ENCODE peak calls at places on chromosomes 4 and X, in six cellular contexts. One of them, this sample, is unnamed.

GRCh38 chrX:107449490-107450175 is at the start of gene FRMPD3:
- DNase-seq in GM23338: peak; percentile 40
- DNase-seq in H1: no peak
- DNase-seq in HepG2: no peak
- DNase-seq in K562: no peak
- DNase-seq in GM12878: no peak
- DNase-seq in this sample: no peak

GRCh38 chr4:72629540-72629939 is 60.5 kb upstream of the ADAMTS3 start:
- DNase-seq in GM23338: no peak
- DNase-seq in H1: no peak
- DNase-seq in HepG2: no peak
- DNase-seq in K562: no peak
- DNase-seq in GM12878: no peak
- DNase-seq in this sample: no peak

GRCh38 chr4:133320576-133321170 is 171.6 kb downstream of the PCDH10 start:
- DNase-seq in GM23338: peak; percentile 60
- DNase-seq in H1: no peak
- DNase-seq in HepG2: peak; percentile 26
- DNase-seq in K562: peak; percentile 12
- DNase-seq in GM12878: no peak
- DNase-seq in this sample: no peak

GRCh38 chr4:184645904-184646610 is 3.2 kb downstream of the CASP3 start:
- DNase-seq in GM23338: no peak
- DNase-seq in H1: no peak
- DNase-seq in HepG2: no peak
- DNase-seq in K562: no peak
- DNase-seq in GM12878: no peak
- DNase-seq in this sample: no peak

GRCh38 chr4:36316544-36317082 is 35.2 kb downstream of the DTHD1 start:
- DNase-seq in GM23338: no peak
- DNase-seq in H1: no peak
- DNase-seq in HepG2: no peak
- DNase-seq in K562: no peak
- DNase-seq in GM12878: no peak
- DNase-seq in this sample: no peak

GRCh38 chrX:115387327-115387726 is 97.8 kb downstream of the LUZP4 start:
- DNase-seq in GM23338: no peak
- DNase-seq in H1: no peak
- DNase-seq in HepG2: no peak
- DNase-seq in K562: no peak
- DNase-seq in GM12878: no peak
- DNase-seq in this sample: no peak

GRCh38 chr4:152486414-152487389 is 49.2 kb downstream of the FBXW7 start:
- DNase-seq in GM23338: no peak
- DNase-seq in H1: no peak
- DNase-seq in HepG2: peak; percentile 73
- DNase-seq in K562: no peak
- DNase-seq in GM12878: no peak
- DNase-seq in this sample: no peak

GRCh38 chrX:72137846-72138455 is 6.2 kb upstream of the RTL5 start:
- DNase-seq in GM23338: no peak
- DNase-seq in H1: no peak
- DNase-seq in HepG2: no peak
- DNase-seq in K562: no peak
- DNase-seq in GM12878: no peak
- DNase-seq in this sample: no peak

GRCh38 chr4:153773236-153773690 is 13.4 kb upstream of the RNF175 start:
- DNase-seq in GM23338: peak; percentile 87
- DNase-seq in H1: no peak
- DNase-seq in HepG2: no peak
- DNase-seq in K562: peak; percentile 71
- DNase-seq in GM12878: no peak
- DNase-seq in this sample: peak; percentile 68

GRCh38 chr4:113141901-113142346 is 92.5 kb downstream of the ANK2 start:
- DNase-seq in GM23338: no peak
- DNase-seq in H1: no peak
- DNase-seq in HepG2: peak; percentile 98
- DNase-seq in K562: no peak
- DNase-seq in GM12878: no peak
- DNase-seq in this sample: no peak

GRCh38 chr4:186621959-186622553 is 66.7 kb upstream of the MTNR1A start:
- DNase-seq in GM23338: no peak
- DNase-seq in H1: no peak
- DNase-seq in HepG2: no peak
- DNase-seq in K562: no peak
- DNase-seq in GM12878: no peak
- DNase-seq in this sample: no peak

GRCh38 chr4:71026086-71026485 is 32.6 kb downstream of the DCK start:
- DNase-seq in GM23338: no peak
- DNase-seq in H1: no peak
- DNase-seq in HepG2: peak; percentile 66
- DNase-seq in K562: peak; percentile 43
- DNase-seq in GM12878: no peak
- DNase-seq in this sample: no peak

GRCh38 chrX:77436271-77436670 is 10.9 kb upstream of the FGF16 start:
- DNase-seq in GM23338: no peak
- DNase-seq in H1: no peak
- DNase-seq in HepG2: no peak
- DNase-seq in K562: no peak
- DNase-seq in GM12878: no peak
- DNase-seq in this sample: no peak

GRCh38 chr4:70838400-70838971 is 1.2 kb downstream of the GRSF1 start:
- DNase-seq in GM23338: no peak
- DNase-seq in H1: no peak
- DNase-seq in HepG2: no peak
- DNase-seq in K562: no peak
- DNase-seq in GM12878: no peak
- DNase-seq in this sample: no peak

GRCh38 chr4:136687118-136687517 is 845.2 kb downstream of the PCDH18 start:
- DNase-seq in GM23338: peak; percentile 52
- DNase-seq in H1: no peak
- DNase-seq in HepG2: peak; percentile 2
- DNase-seq in K562: no peak
- DNase-seq in GM12878: no peak
- DNase-seq in this sample: peak; percentile 14

GRCh38 chrX:51461053-51462050 is 35.0 kb downstream of the NUDT11 start:
- DNase-seq in GM23338: peak; percentile 61
- DNase-seq in H1: no peak
- DNase-seq in HepG2: peak; percentile 6
- DNase-seq in K562: peak; percentile 28
- DNase-seq in GM12878: no peak
- DNase-seq in this sample: peak; percentile 28

GRCh38 chr4:104493071-104493831 is 1.4 kb downstream of the CXXC4 start:
- DNase-seq in GM23338: no peak
- DNase-seq in H1: no peak
- DNase-seq in HepG2: no peak
- DNase-seq in K562: no peak
- DNase-seq in GM12878: no peak
- DNase-seq in this sample: no peak

GRCh38 chr4:104494161-104494560 is 533 bp downstream of the CXXC4 start:
- DNase-seq in GM23338: no peak
- DNase-seq in H1: no peak
- DNase-seq in HepG2: peak; percentile 12
- DNase-seq in K562: no peak
- DNase-seq in GM12878: no peak
- DNase-seq in this sample: no peak

GRCh38 chr4:104491396-104491821 is 3.3 kb downstream of the CXXC4 start:
- DNase-seq in GM23338: peak; percentile 64
- DNase-seq in H1: no peak
- DNase-seq in HepG2: no peak
- DNase-seq in K562: peak; percentile 46
- DNase-seq in GM12878: no peak
- DNase-seq in this sample: peak; percentile 56

GRCh38 chr4:104491826-104492771 is 2.6 kb downstream of the CXXC4 start:
- DNase-seq in GM23338: peak; percentile 74
- DNase-seq in H1: no peak
- DNase-seq in HepG2: no peak
- DNase-seq in K562: no peak
- DNase-seq in GM12878: peak; percentile 87
- DNase-seq in this sample: peak; percentile 29

DNA sequence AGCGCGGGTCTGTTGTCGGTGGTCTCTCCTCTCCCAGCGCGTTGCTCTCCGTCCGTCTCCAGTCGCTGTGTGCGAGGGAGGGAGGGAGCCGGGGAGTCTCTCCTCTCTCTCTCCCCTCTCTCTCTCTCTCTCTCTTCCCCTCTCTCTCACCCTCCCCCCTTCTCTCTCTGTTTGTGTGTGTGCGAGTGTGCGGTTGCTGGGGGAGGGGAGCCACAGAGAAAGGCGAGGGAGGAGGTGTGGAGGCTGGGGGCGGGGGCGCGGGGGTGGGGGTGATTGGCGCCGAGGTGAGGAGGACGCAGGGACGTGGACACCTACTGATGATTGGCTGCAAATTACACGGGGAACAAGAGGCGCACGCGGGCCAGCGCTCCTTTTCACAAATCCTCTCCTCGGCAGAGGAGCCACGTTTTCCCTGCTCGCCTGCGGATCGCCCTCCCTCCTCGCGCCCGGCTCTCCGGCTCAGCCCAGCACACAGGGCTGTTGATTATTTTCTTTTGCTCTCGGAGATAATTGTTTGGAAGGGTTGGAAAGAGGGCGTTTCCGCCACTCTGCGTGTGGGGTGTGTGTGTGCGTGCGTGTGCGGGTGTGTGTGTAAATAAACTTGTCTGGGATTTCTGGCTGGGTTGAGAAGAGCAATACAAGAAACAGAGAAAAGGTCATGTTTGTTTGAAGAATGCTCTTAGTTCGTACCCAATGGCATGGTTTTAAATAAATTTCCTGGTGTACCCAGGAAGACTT is at the start of gene CXXC4:
- DNase-seq in GM23338: peak; percentile 94
- DNase-seq in H1: peak; percentile 47
- DNase-seq in HepG2: peak; percentile 10
- DNase-seq in K562: peak; percentile 35
- DNase-seq in GM12878: no peak
- DNase-seq in this sample: peak; percentile 80
- TF ChIP-seq CREB1 in GM23338: peak; percentile 71
- TF ChIP-seq CREB1 in H1: peak; percentile 35
- TF ChIP-seq CREB1 in HepG2: no peak
- TF ChIP-seq CREB1 in K562: no peak
- TF ChIP-seq CREB1 in GM12878: peak; percentile 62
- TF ChIP-seq CREB1 in this sample: no peak

GRCh38 chr4:11073621-11074051 is 355.1 kb downstream of the HS3ST1 start:
- DNase-seq in GM23338: peak; percentile 37
- DNase-seq in H1: peak; percentile 1
- DNase-seq in HepG2: no peak
- DNase-seq in K562: no peak
- DNase-seq in GM12878: no peak
- DNase-seq in this sample: no peak
- TF ChIP-seq CREB1 in GM23338: no peak
- TF ChIP-seq CREB1 in H1: no peak
- TF ChIP-seq CREB1 in HepG2: no peak
- TF ChIP-seq CREB1 in K562: no peak
- TF ChIP-seq CREB1 in GM12878: no peak
- TF ChIP-seq CREB1 in this sample: no peak

DNA sequence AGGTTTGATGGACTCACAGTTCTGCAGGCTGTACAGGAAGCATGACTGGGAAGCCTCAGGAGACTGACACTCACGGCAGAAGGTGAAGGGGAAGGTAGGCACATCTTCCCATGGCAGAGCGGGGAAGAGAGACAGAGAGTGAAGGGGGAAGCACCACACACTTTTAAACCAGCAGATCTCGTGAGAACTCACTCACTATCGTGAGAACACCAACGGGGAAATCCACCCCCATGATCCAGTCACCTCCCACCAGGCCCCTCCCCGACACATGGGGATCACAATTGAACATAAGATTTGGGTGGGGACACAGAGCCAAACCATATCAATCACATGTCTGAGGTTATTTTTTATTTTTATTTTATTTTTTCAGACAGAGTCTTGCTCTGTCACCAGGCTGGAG is 4.9 kb upstream of the NAT8L start:
- DNase-seq in GM23338: no peak
- DNase-seq in H1: no peak
- DNase-seq in HepG2: no peak
- DNase-seq in K562: no peak
- DNase-seq in GM12878: no peak
- DNase-seq in this sample: no peak
- TF ChIP-seq CREB1 in GM23338: no peak
- TF ChIP-seq CREB1 in H1: no peak
- TF ChIP-seq CREB1 in HepG2: no peak
- TF ChIP-seq CREB1 in K562: no peak
- TF ChIP-seq CREB1 in GM12878: no peak
- TF ChIP-seq CREB1 in this sample: no peak

GRCh38 chrX:119643696-119644095 is 37.5 kb upstream of the NKRF start:
- DNase-seq in GM23338: no peak
- DNase-seq in H1: no peak
- DNase-seq in HepG2: no peak
- DNase-seq in K562: no peak
- DNase-seq in GM12878: no peak
- DNase-seq in this sample: no peak

GRCh38 chrX:119646515-119646914 is 40.3 kb upstream of the NKRF start:
- DNase-seq in GM23338: no peak
- DNase-seq in H1: no peak
- DNase-seq in HepG2: no peak
- DNase-seq in K562: no peak
- DNase-seq in GM12878: no peak
- DNase-seq in this sample: no peak

GRCh38 chrX:119648421-119648775 is 42.2 kb upstream of the NKRF start:
- DNase-seq in GM23338: no peak
- DNase-seq in H1: no peak
- DNase-seq in HepG2: no peak
- DNase-seq in K562: no peak
- DNase-seq in GM12878: no peak
- DNase-seq in this sample: no peak

GRCh38 chrX:119647089-119647488 is 40.9 kb upstream of the NKRF start:
- DNase-seq in GM23338: no peak
- DNase-seq in H1: no peak
- DNase-seq in HepG2: no peak
- DNase-seq in K562: no peak
- DNase-seq in GM12878: no peak
- DNase-seq in this sample: no peak

DNA sequence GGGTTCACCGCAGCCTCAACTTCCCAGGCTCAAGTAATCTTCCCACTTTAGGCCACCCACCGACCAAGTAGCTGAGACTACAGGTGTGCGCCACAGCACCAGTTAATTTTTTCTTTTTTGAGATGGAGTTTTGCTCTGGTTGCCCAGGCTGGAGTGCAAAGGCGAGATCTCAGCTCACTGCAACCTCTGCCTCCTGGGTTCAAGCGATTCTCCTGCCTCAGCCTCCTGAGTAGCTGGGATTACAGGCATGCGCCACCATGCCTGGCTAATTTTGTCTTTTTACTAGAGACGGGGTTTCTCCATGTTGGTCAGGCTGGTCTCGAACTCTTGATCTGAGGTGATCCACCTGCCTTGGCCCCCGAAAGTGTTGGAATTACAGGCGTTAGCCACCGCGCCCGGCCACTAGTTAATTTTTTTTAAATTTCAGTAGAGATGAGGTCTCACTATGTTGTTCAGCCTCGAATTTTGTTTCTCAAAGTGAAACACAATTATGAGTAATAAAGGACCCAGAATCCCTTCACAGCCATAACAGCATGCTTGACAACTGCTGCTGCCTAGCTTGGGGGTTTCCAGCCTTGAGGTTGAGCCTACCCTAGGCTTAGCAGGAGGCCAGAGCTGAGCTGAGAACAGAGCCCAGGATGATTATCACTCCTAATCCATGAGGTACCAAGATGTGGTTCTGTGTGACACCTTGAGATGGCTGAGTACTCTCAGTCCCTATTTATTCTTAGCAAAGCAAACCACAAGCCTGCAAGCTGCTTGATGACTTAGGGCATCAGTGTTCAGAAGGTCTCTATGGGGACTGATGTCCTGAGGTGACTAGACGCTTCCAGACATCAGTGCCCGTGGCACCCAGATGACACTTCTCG is 41.6 kb upstream of the NKRF start:
- DNase-seq in GM23338: no peak
- DNase-seq in H1: no peak
- DNase-seq in HepG2: no peak
- DNase-seq in K562: no peak
- DNase-seq in GM12878: peak; percentile 98
- DNase-seq in this sample: no peak
- TF ChIP-seq CREB1 in GM23338: no peak
- TF ChIP-seq CREB1 in H1: no peak
- TF ChIP-seq CREB1 in HepG2: no peak
- TF ChIP-seq CREB1 in K562: no peak
- TF ChIP-seq CREB1 in GM12878: peak; percentile 8
- TF ChIP-seq CREB1 in this sample: no peak

This sample was measured in WTC11.